ENCODE peak calls at places on chromosomes 1 and 21, in eight cellular contexts. S, M, I, F, H, U, P and G are unnamed samples.

GRCh38 chr1:110249256-110249655 is 39.1 kb downstream of the KCNC4 start:
- DNase-seq in S (no peak), M (no peak), I (no peak), F (no peak), H (no peak), U (no peak), P (peak; percentile 25), G (no peak)

GRCh38 chr1:28163496-28164120 is 12.9 kb downstream of the PTAFR start:
- DNase-seq in S (no peak), M (no peak), I (no peak), F (no peak), H (no peak), U (no peak), P (no peak), G (no peak)

GRCh38 chr1:22275626-22276395 is 132.9 kb upstream of the WNT4 start:
- DNase-seq in S (peak; percentile 65), M (no peak), I (peak; percentile 40), F (peak; percentile 54), H (peak; percentile 63), U (peak; percentile 63), P (no peak), G (no peak)

GRCh38 chr1:19619697-19620384 is 24.3 kb upstream of the NBL1 start:
- DNase-seq in S (peak; percentile 73), M (no peak), I (no peak), F (no peak), H (no peak), U (no peak), P (no peak), G (no peak)

GRCh38 chr1:196409586-196409985 is 198.7 kb downstream of the KCNT2 start:
- DNase-seq in S (no peak), M (no peak), I (no peak), F (no peak), H (no peak), U (no peak), P (no peak), G (no peak)

GRCh38 chr1:152515454-152515823 is 1.2 kb downstream of the CRCT1 start:
- DNase-seq in S (no peak), M (no peak), I (no peak), F (no peak), H (no peak), U (no peak), P (no peak), G (no peak)

GRCh38 chr1:201758508-201759050 is 70.4 kb upstream of the IPO9 start:
- DNase-seq in S (no peak), M (no peak), I (no peak), F (no peak), H (no peak), U (no peak), P (no peak), G (no peak)

GRCh38 chr1:157963713-157964112 is 29.7 kb upstream of the KIRREL1 start:
- DNase-seq in S (peak; percentile 73), M (no peak), I (peak; percentile 70), F (peak; percentile 77), H (peak; percentile 76), U (peak; percentile 61), P (peak; percentile 75), G (no peak)

GRCh38 chr1:57572016-57572415 is 148.2 kb upstream of the DAB1 start:
- DNase-seq in S (no peak), M (no peak), I (no peak), F (no peak), H (no peak), U (no peak), P (no peak), G (peak; percentile 18)

GRCh38 chr1:245978915-245979314 is 528.2 kb downstream of the SMYD3 start:
- DNase-seq in S (no peak), M (no peak), I (no peak), F (no peak), H (no peak), U (no peak), P (no peak), G (no peak)

GRCh38 chr1:155083865-155084721 is 5.5 kb downstream of the EFNA3 start:
- DNase-seq in S (peak; percentile 72), M (no peak), I (no peak), F (peak; percentile 41), H (peak; percentile 75), U (peak; percentile 74), P (no peak), G (peak; percentile 90)

GRCh38 chr1:31745071-31745897 is 18.9 kb downstream of the ADGRB2 start:
- DNase-seq in S (peak; percentile 78), M (no peak), I (peak; percentile 56), F (peak; percentile 69), H (peak; percentile 75), U (peak; percentile 54), P (peak; percentile 81), G (no peak)

GRCh38 chr1:16162163-16162822 is 6.4 kb upstream of the EPHA2 start:
- DNase-seq in S (peak; percentile 73), M (no peak), I (no peak), F (no peak), H (no peak), U (no peak), P (no peak), G (no peak)

GRCh38 chr1:16158993-16159831 is 3.3 kb upstream of the EPHA2 start:
- DNase-seq in S (peak; percentile 62), M (no peak), I (no peak), F (no peak), H (no peak), U (no peak), P (no peak), G (no peak)

GRCh38 chr1:16163882-16164820 is 8.3 kb upstream of the EPHA2 start:
- DNase-seq in S (no peak), M (no peak), I (no peak), F (no peak), H (no peak), U (peak; percentile 95), P (no peak), G (no peak)

GRCh38 chr1:16164821-16165364 is 9.0 kb upstream of the EPHA2 start:
- DNase-seq in S (no peak), M (no peak), I (no peak), F (no peak), H (no peak), U (no peak), P (no peak), G (no peak)

DNA sequence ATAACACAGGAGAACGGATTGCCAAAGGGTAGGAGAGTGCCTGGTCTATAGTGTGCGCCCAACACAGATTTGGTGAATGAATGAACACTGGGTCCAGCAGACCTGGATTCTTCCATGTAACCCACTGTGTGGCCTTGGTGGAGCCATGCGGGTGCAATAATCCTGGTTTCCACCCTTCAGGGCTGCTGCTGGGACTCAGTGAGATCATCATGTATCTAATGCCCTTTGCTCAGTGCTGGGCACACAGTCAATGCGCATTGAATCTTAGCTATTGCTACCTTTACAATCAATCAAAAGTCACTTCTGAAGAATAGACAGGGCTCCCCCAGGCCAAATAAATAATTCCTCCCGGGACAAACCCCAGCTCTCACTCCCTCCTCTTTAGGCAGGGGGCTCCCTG is 5.8 kb upstream of the EPHA2 start:
- DNase-seq in S (no peak), M (no peak), I (no peak), F (no peak), H (no peak), U (no peak), P (no peak), G (no peak)
- H3K27ac ChIP-seq in S (no peak overlapping the region), M (no peak overlapping the region), I (no peak overlapping the region), F (no peak overlapping the region), H (no peak overlapping the region), U (no peak overlapping the region), P (no peak overlapping the region), G (no peak overlapping the region)

GRCh38 chr1:229218612-229219025 is 52.3 kb upstream of the RAB4A start:
- DNase-seq in S (no peak), M (no peak), I (no peak), F (no peak), H (no peak), U (no peak), P (no peak), G (no peak)

GRCh38 chr1:229223498-229223897 is 47.4 kb upstream of the RAB4A start:
- DNase-seq in S (no peak), M (no peak), I (no peak), F (no peak), H (no peak), U (no peak), P (no peak), G (no peak)

GRCh38 chr1:229220163-229220846 is 50.6 kb upstream of the RAB4A start:
- DNase-seq in S (no peak), M (no peak), I (no peak), F (no peak), H (no peak), U (no peak), P (no peak), G (no peak)

GRCh38 chr1:229222081-229222480 is 48.8 kb upstream of the RAB4A start:
- DNase-seq in S (no peak), M (no peak), I (no peak), F (no peak), H (no peak), U (no peak), P (no peak), G (peak; percentile 19)

GRCh38 chr1:229221106-229222019 is 49.5 kb upstream of the RAB4A start:
- DNase-seq in S (peak; percentile 59), M (no peak), I (no peak), F (no peak), H (no peak), U (peak; percentile 95), P (no peak), G (no peak)
- TF ChIP-seq POLR2A in S (peak; percentile 42), M (no peak), I (no peak), F (no peak), H (no peak), U (no peak), P (no peak), G (no peak)

DNA sequence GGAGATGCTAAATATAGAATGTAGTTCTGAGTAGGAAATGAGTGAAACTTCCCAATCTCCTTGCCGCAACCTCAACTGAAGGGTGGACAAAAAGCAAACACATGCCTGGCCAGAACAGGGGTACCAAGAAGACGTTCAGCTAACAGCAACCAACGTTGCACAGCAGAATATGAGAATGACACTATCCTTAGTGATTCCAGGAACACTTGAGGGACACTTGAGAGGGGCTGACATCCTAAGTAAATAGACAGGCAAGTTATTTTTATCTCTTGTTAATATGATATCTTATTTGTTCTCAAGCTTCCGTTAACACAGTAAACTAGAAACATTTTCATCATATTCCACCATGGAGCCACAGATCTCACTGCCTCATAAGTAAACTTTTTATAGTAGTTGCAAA is 908 bp downstream of the KRTAP19-1 start:
- DNase-seq in S (no peak), M (no peak), I (no peak), F (no peak), H (no peak), U (no peak), P (no peak), G (no peak)
- H3K27ac ChIP-seq in S (no peak overlapping the region), M (no peak overlapping the region), I (no peak overlapping the region), F (no peak overlapping the region), H (no peak overlapping the region), U (no peak overlapping the region), P (no peak overlapping the region), G (no peak overlapping the region)

DNA sequence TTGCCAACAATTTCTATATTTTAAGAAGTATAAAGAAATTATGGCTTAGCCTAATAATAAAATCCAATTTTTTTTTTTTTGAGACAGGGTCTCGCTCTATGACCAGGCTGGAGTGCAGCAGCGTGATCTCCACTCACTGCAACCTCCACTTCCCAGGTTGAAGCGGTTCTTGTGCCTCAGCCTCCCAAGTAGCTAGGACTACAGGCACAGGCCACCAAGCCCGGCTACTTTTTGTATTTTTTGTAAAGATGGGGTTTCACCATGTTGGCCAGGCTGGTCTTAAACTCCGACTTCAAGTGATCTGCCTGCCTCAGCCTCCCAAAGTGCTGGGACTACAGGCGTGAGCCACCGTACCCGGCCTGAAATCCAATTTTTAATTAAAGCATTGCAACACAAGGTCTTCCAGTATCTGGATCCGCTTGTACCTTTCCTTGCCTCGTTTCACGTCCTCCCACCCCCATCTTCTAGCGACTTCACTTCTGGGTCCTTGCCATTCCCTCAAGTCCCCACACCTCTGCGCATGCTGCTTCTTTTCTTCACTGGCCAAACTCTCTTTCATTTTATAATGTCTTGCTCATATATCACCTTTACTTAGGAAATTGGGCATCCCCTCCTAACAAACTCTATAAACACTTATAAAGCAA is 2.3 kb downstream of the FUBP1 start:
- DNase-seq in S (no peak), M (no peak), I (no peak), F (no peak), H (no peak), U (no peak), P (no peak), G (no peak)
- TF ChIP-seq POLR2A in S (no peak), M (peak; percentile 35), I (no peak), F (no peak), H (no peak), U (no peak), P (no peak), G (no peak)